ENCODE peak calls at places on chromosomes 4 and X, in eight cellular contexts. One of them, this sample, is unnamed.

GRCh38 chr4:106418444-106418843 is 49.9 kb upstream of the GIMD1 start:
- DNase-seq in left ventricle myocardium inferior: no peak
- DNase-seq in astrocyte of the spinal cord: no peak
- DNase-seq in omental fat pad: no peak
- DNase-seq in progenitor cell of endocrine pancreas: no peak
- DNase-seq in gastrocnemius medialis: no peak
- DNase-seq in AG04450: no peak
- DNase-seq in psoas muscle: no peak
- DNase-seq in this sample: no peak

GRCh38 chr4:37455301-37456062 is 210.9 kb downstream of the NWD2 start:
- DNase-seq in left ventricle myocardium inferior: no peak
- DNase-seq in astrocyte of the spinal cord: no peak
- DNase-seq in omental fat pad: no peak
- DNase-seq in progenitor cell of endocrine pancreas: no peak
- DNase-seq in gastrocnemius medialis: no peak
- DNase-seq in AG04450: no peak
- DNase-seq in psoas muscle: no peak
- DNase-seq in this sample: no peak

GRCh38 chr4:145623831-145624230 is 4.6 kb downstream of the MMAA start:
- DNase-seq in left ventricle myocardium inferior: no peak
- DNase-seq in astrocyte of the spinal cord: peak; percentile 16
- DNase-seq in omental fat pad: no peak
- DNase-seq in progenitor cell of endocrine pancreas: no peak
- DNase-seq in gastrocnemius medialis: no peak
- DNase-seq in AG04450: no peak
- DNase-seq in psoas muscle: no peak
- DNase-seq in this sample: no peak

GRCh38 chrX:104136241-104137019 is 20.4 kb downstream of the SLC25A53 start:
- DNase-seq in left ventricle myocardium inferior: peak; percentile 15
- DNase-seq in astrocyte of the spinal cord: peak; percentile 89
- DNase-seq in omental fat pad: peak; percentile 25
- DNase-seq in progenitor cell of endocrine pancreas: peak; percentile 49
- DNase-seq in gastrocnemius medialis: peak; percentile 44
- DNase-seq in AG04450: peak; percentile 79
- DNase-seq in psoas muscle: peak; percentile 54
- DNase-seq in this sample: no peak

GRCh38 chr4:186820371-186820990 is 96.8 kb upstream of the FAT1 start:
- DNase-seq in left ventricle myocardium inferior: peak; percentile 43
- DNase-seq in astrocyte of the spinal cord: peak; percentile 71
- DNase-seq in omental fat pad: no peak
- DNase-seq in progenitor cell of endocrine pancreas: no peak
- DNase-seq in gastrocnemius medialis: no peak
- DNase-seq in AG04450: no peak
- DNase-seq in psoas muscle: no peak
- DNase-seq in this sample: no peak

GRCh38 chr4:186852078-186852420 is 128.4 kb upstream of the FAT1 start:
- DNase-seq in left ventricle myocardium inferior: no peak
- DNase-seq in astrocyte of the spinal cord: no peak
- DNase-seq in omental fat pad: no peak
- DNase-seq in progenitor cell of endocrine pancreas: no peak
- DNase-seq in gastrocnemius medialis: no peak
- DNase-seq in AG04450: no peak
- DNase-seq in psoas muscle: no peak
- DNase-seq in this sample: no peak

GRCh38 chr4:170145120-170145519 is 55.4 kb upstream of the AADAT start:
- DNase-seq in left ventricle myocardium inferior: no peak
- DNase-seq in astrocyte of the spinal cord: no peak
- DNase-seq in omental fat pad: no peak
- DNase-seq in progenitor cell of endocrine pancreas: no peak
- DNase-seq in gastrocnemius medialis: no peak
- DNase-seq in AG04450: no peak
- DNase-seq in psoas muscle: no peak
- DNase-seq in this sample: no peak

GRCh38 chr4:102438873-102439614 is 62.1 kb upstream of the NFKB1 start:
- DNase-seq in left ventricle myocardium inferior: no peak
- DNase-seq in astrocyte of the spinal cord: peak; percentile 82
- DNase-seq in omental fat pad: no peak
- DNase-seq in progenitor cell of endocrine pancreas: no peak
- DNase-seq in gastrocnemius medialis: no peak
- DNase-seq in AG04450: peak; percentile 86
- DNase-seq in psoas muscle: no peak
- DNase-seq in this sample: no peak

GRCh38 chr4:109465065-109465464 is 31.4 kb downstream of the SEC24B start:
- DNase-seq in left ventricle myocardium inferior: no peak
- DNase-seq in astrocyte of the spinal cord: peak; percentile 19
- DNase-seq in omental fat pad: no peak
- DNase-seq in progenitor cell of endocrine pancreas: no peak
- DNase-seq in gastrocnemius medialis: peak; percentile 19
- DNase-seq in AG04450: no peak
- DNase-seq in psoas muscle: no peak
- DNase-seq in this sample: no peak

GRCh38 chr4:123616970-123617392 is 220.4 kb downstream of the SPRY1 start:
- DNase-seq in left ventricle myocardium inferior: peak; percentile 48
- DNase-seq in astrocyte of the spinal cord: peak; percentile 64
- DNase-seq in omental fat pad: no peak
- DNase-seq in progenitor cell of endocrine pancreas: no peak
- DNase-seq in gastrocnemius medialis: peak; percentile 32
- DNase-seq in AG04450: no peak
- DNase-seq in psoas muscle: peak; percentile 58
- DNase-seq in this sample: no peak

GRCh38 chrX:10631416-10632145 is 11.2 kb upstream of the MID1 start:
- DNase-seq in left ventricle myocardium inferior: no peak
- DNase-seq in astrocyte of the spinal cord: no peak
- DNase-seq in omental fat pad: no peak
- DNase-seq in progenitor cell of endocrine pancreas: no peak
- DNase-seq in gastrocnemius medialis: no peak
- DNase-seq in AG04450: no peak
- DNase-seq in psoas muscle: no peak
- DNase-seq in this sample: no peak

GRCh38 chrX:44035576-44035975 is 62.4 kb upstream of the NDP start:
- DNase-seq in left ventricle myocardium inferior: no peak
- DNase-seq in astrocyte of the spinal cord: no peak
- DNase-seq in omental fat pad: no peak
- DNase-seq in progenitor cell of endocrine pancreas: no peak
- DNase-seq in gastrocnemius medialis: no peak
- DNase-seq in AG04450: no peak
- DNase-seq in psoas muscle: no peak
- DNase-seq in this sample: no peak

GRCh38 chrX:115582871-115583729 is 22.1 kb downstream of the PLS3 start:
- DNase-seq in left ventricle myocardium inferior: no peak
- DNase-seq in astrocyte of the spinal cord: no peak
- DNase-seq in omental fat pad: no peak
- DNase-seq in progenitor cell of endocrine pancreas: no peak
- DNase-seq in gastrocnemius medialis: no peak
- DNase-seq in AG04450: no peak
- DNase-seq in psoas muscle: no peak
- DNase-seq in this sample: no peak

GRCh38 chr4:22099896-22100295 is 151.3 kb upstream of the KCNIP4 start:
- DNase-seq in left ventricle myocardium inferior: no peak
- DNase-seq in astrocyte of the spinal cord: peak; percentile 62
- DNase-seq in omental fat pad: no peak
- DNase-seq in progenitor cell of endocrine pancreas: no peak
- DNase-seq in gastrocnemius medialis: no peak
- DNase-seq in AG04450: no peak
- DNase-seq in psoas muscle: no peak
- DNase-seq in this sample: no peak

GRCh38 chrX:9466115-9466495 is 1.2 kb downstream of the TBL1X start:
- DNase-seq in left ventricle myocardium inferior: peak; percentile 42
- DNase-seq in astrocyte of the spinal cord: no peak
- DNase-seq in omental fat pad: no peak
- DNase-seq in progenitor cell of endocrine pancreas: no peak
- DNase-seq in gastrocnemius medialis: peak; percentile 55
- DNase-seq in AG04450: no peak
- DNase-seq in psoas muscle: peak; percentile 70
- DNase-seq in this sample: peak; percentile 16

GRCh38 chr4:167826281-167826680 is 266.1 kb upstream of the ANXA10 start:
- DNase-seq in left ventricle myocardium inferior: no peak
- DNase-seq in astrocyte of the spinal cord: no peak
- DNase-seq in omental fat pad: no peak
- DNase-seq in progenitor cell of endocrine pancreas: no peak
- DNase-seq in gastrocnemius medialis: no peak
- DNase-seq in AG04450: no peak
- DNase-seq in psoas muscle: no peak
- DNase-seq in this sample: no peak

GRCh38 chr4:119479835-119480234 is 148.8 kb downstream of the PDE5A start:
- DNase-seq in left ventricle myocardium inferior: no peak
- DNase-seq in astrocyte of the spinal cord: no peak
- DNase-seq in omental fat pad: no peak
- DNase-seq in progenitor cell of endocrine pancreas: no peak
- DNase-seq in gastrocnemius medialis: no peak
- DNase-seq in AG04450: no peak
- DNase-seq in psoas muscle: no peak
- DNase-seq in this sample: no peak

GRCh38 chrX:134685662-134686061 is 27.4 kb upstream of the PLAC1 start:
- DNase-seq in left ventricle myocardium inferior: no peak
- DNase-seq in astrocyte of the spinal cord: peak; percentile 22
- DNase-seq in omental fat pad: no peak
- DNase-seq in progenitor cell of endocrine pancreas: no peak
- DNase-seq in gastrocnemius medialis: peak; percentile 14
- DNase-seq in AG04450: no peak
- DNase-seq in psoas muscle: peak; percentile 52
- DNase-seq in this sample: no peak

GRCh38 chrX:23317799-23318724 is 16.6 kb upstream of the PTCHD1 start:
- DNase-seq in left ventricle myocardium inferior: no peak
- DNase-seq in astrocyte of the spinal cord: no peak
- DNase-seq in omental fat pad: no peak
- DNase-seq in progenitor cell of endocrine pancreas: peak; percentile 51
- DNase-seq in gastrocnemius medialis: no peak
- DNase-seq in AG04450: no peak
- DNase-seq in psoas muscle: no peak
- DNase-seq in this sample: no peak

GRCh38 chr4:184350213-184350817 is 124.0 kb downstream of the IRF2 start:
- DNase-seq in left ventricle myocardium inferior: no peak
- DNase-seq in astrocyte of the spinal cord: no peak
- DNase-seq in omental fat pad: no peak
- DNase-seq in progenitor cell of endocrine pancreas: no peak
- DNase-seq in gastrocnemius medialis: no peak
- DNase-seq in AG04450: no peak
- DNase-seq in psoas muscle: no peak
- DNase-seq in this sample: no peak

GRCh38 chr4:80115368-80116181 is 42.5 kb upstream of the ANTXR2 start:
- DNase-seq in left ventricle myocardium inferior: no peak
- DNase-seq in astrocyte of the spinal cord: no peak
- DNase-seq in omental fat pad: no peak
- DNase-seq in progenitor cell of endocrine pancreas: no peak
- DNase-seq in gastrocnemius medialis: no peak
- DNase-seq in AG04450: no peak
- DNase-seq in psoas muscle: no peak
- DNase-seq in this sample: no peak

GRCh38 chrX:63751481-63751880 is 33.5 kb downstream of the ARHGEF9 start:
- DNase-seq in left ventricle myocardium inferior: no peak
- DNase-seq in astrocyte of the spinal cord: no peak
- DNase-seq in omental fat pad: no peak
- DNase-seq in progenitor cell of endocrine pancreas: no peak
- DNase-seq in gastrocnemius medialis: no peak
- DNase-seq in AG04450: no peak
- DNase-seq in psoas muscle: no peak
- DNase-seq in this sample: no peak

GRCh38 chrX:68175569-68175968 is 257.7 kb downstream of the OPHN1 start:
- DNase-seq in left ventricle myocardium inferior: no peak
- DNase-seq in astrocyte of the spinal cord: peak; percentile 44
- DNase-seq in omental fat pad: no peak
- DNase-seq in progenitor cell of endocrine pancreas: no peak
- DNase-seq in gastrocnemius medialis: no peak
- DNase-seq in AG04450: no peak
- DNase-seq in psoas muscle: no peak
- DNase-seq in this sample: no peak

DNA sequence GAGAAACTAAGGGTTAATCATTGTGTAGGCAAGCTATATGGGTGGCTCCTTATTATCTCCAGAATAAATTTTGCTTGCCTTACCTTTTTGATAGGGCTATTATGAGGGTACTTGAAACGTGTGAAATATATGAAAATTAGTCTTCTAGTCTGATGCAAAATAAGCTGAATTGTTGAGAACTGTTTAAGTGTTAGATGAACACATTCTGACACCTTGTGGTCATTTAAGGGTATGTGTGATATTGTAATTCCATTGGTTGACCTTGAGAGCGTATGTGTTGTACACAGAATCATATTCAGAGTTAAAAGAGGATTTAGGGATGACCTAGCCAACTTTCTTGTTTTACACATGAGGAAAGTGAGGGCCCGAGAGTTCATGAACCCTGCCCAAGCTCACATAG is 44.6 kb upstream of the LINC00632 start:
- DNase-seq in left ventricle myocardium inferior: no peak
- DNase-seq in astrocyte of the spinal cord: peak; percentile 19
- DNase-seq in omental fat pad: no peak
- DNase-seq in progenitor cell of endocrine pancreas: no peak
- DNase-seq in gastrocnemius medialis: no peak
- DNase-seq in AG04450: no peak
- DNase-seq in psoas muscle: no peak
- DNase-seq in this sample: no peak
- TF ChIP-seq CTCF in left ventricle myocardium inferior: peak; percentile 43
- TF ChIP-seq CTCF in astrocyte of the spinal cord: no peak
- TF ChIP-seq CTCF in omental fat pad: no peak
- TF ChIP-seq CTCF in progenitor cell of endocrine pancreas: peak; percentile 66
- TF ChIP-seq CTCF in gastrocnemius medialis: no peak
- TF ChIP-seq CTCF in AG04450: peak; percentile 22
- TF ChIP-seq CTCF in psoas muscle: peak; percentile 23
- TF ChIP-seq CTCF in this sample: no peak

GRCh38 chrX:20906571-20906970 is 467.6 kb upstream of the CNKSR2 start:
- DNase-seq in left ventricle myocardium inferior: no peak
- DNase-seq in astrocyte of the spinal cord: no peak
- DNase-seq in omental fat pad: no peak
- DNase-seq in progenitor cell of endocrine pancreas: no peak
- DNase-seq in gastrocnemius medialis: no peak
- DNase-seq in AG04450: no peak
- DNase-seq in psoas muscle: no peak
- DNase-seq in this sample: no peak
- TF ChIP-seq CTCF in left ventricle myocardium inferior: no peak
- TF ChIP-seq CTCF in astrocyte of the spinal cord: no peak
- TF ChIP-seq CTCF in omental fat pad: no peak
- TF ChIP-seq CTCF in progenitor cell of endocrine pancreas: no peak
- TF ChIP-seq CTCF in gastrocnemius medialis: no peak
- TF ChIP-seq CTCF in AG04450: no peak
- TF ChIP-seq CTCF in psoas muscle: no peak
- TF ChIP-seq CTCF in this sample: no peak

GRCh38 chrX:71909956-71910355 is 689 bp upstream of the NHSL2 start:
- DNase-seq in left ventricle myocardium inferior: no peak
- DNase-seq in astrocyte of the spinal cord: no peak
- DNase-seq in omental fat pad: no peak
- DNase-seq in progenitor cell of endocrine pancreas: no peak
- DNase-seq in gastrocnemius medialis: no peak
- DNase-seq in AG04450: no peak
- DNase-seq in psoas muscle: no peak
- DNase-seq in this sample: no peak
- TF ChIP-seq CTCF in left ventricle myocardium inferior: no peak
- TF ChIP-seq CTCF in astrocyte of the spinal cord: peak; percentile 44
- TF ChIP-seq CTCF in omental fat pad: no peak
- TF ChIP-seq CTCF in progenitor cell of endocrine pancreas: peak; percentile 32
- TF ChIP-seq CTCF in gastrocnemius medialis: no peak
- TF ChIP-seq CTCF in AG04450: peak; percentile 19
- TF ChIP-seq CTCF in psoas muscle: no peak
- TF ChIP-seq CTCF in this sample: no peak

DNA sequence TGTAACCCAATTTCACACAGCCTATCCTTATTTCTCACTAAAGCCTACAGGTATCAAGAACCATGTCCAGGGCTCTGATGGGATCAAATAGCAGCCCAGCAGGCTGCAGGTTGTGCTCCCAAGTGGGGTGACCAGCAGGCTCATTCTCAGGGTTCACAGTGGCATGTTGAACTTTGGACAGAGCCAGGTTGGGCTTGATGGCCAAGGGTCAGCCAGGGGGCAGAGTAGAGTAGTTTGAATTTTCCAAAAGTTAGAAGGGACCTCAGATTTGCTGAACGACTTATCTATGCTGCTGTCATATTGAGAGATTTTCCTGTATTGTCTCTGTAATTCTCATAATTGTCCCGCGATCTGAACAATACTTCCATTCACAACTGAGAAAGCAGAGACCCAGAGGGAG is 310.8 kb upstream of the BOD1L1 start:
- DNase-seq in left ventricle myocardium inferior: no peak
- DNase-seq in astrocyte of the spinal cord: no peak
- DNase-seq in omental fat pad: no peak
- DNase-seq in progenitor cell of endocrine pancreas: no peak
- DNase-seq in gastrocnemius medialis: no peak
- DNase-seq in AG04450: no peak
- DNase-seq in psoas muscle: no peak
- DNase-seq in this sample: no peak
- TF ChIP-seq CTCF in left ventricle myocardium inferior: no peak
- TF ChIP-seq CTCF in astrocyte of the spinal cord: no peak
- TF ChIP-seq CTCF in omental fat pad: no peak
- TF ChIP-seq CTCF in progenitor cell of endocrine pancreas: no peak
- TF ChIP-seq CTCF in gastrocnemius medialis: no peak
- TF ChIP-seq CTCF in AG04450: no peak
- TF ChIP-seq CTCF in psoas muscle: no peak
- TF ChIP-seq CTCF in this sample: no peak